ENCODE peak calls at places on chromosomes 1 and 21, in six cellular contexts. One of them, this sample, is unnamed.

GRCh38 chr1:234558186-234558836 is 51.7 kb downstream of the IRF2BP2 start:
- DNase-seq in thoracic aorta: no peak
- DNase-seq in IMR-90: no peak
- DNase-seq in tibial nerve: no peak
- DNase-seq in heart right ventricle: no peak
- DNase-seq in HCT116: no peak
- DNase-seq in this sample: no peak

GRCh38 chr1:212430416-212430815 is 2.3 kb upstream of the NENF start:
- DNase-seq in HCT116: no peak
- DNase-seq in heart right ventricle: no peak
- DNase-seq in IMR-90: peak; percentile 85
- DNase-seq in tibial nerve: no peak
- DNase-seq in thoracic aorta: no peak
- DNase-seq in this sample: no peak

GRCh38 chr1:55472784-55473183 is 257.6 kb upstream of the USP24 start:
- DNase-seq in tibial nerve: no peak
- DNase-seq in heart right ventricle: no peak
- DNase-seq in thoracic aorta: no peak
- DNase-seq in IMR-90: peak; percentile 31
- DNase-seq in HCT116: peak; percentile 63
- DNase-seq in this sample: no peak

GRCh38 chr1:167934407-167935251 is 1.9 kb upstream of the DCAF6 start:
- DNase-seq in IMR-90: peak; percentile 65
- DNase-seq in HCT116: no peak
- DNase-seq in tibial nerve: no peak
- DNase-seq in heart right ventricle: no peak
- DNase-seq in thoracic aorta: no peak
- DNase-seq in this sample: no peak

GRCh38 chr1:176541663-176542062 is 78.7 kb downstream of the PAPPA2 start:
- DNase-seq in thoracic aorta: no peak
- DNase-seq in heart right ventricle: no peak
- DNase-seq in IMR-90: no peak
- DNase-seq in HCT116: no peak
- DNase-seq in tibial nerve: no peak
- DNase-seq in this sample: no peak

GRCh38 chr1:22821027-22821426 is 110.4 kb downstream of the EPHB2 start:
- DNase-seq in IMR-90: no peak
- DNase-seq in heart right ventricle: no peak
- DNase-seq in tibial nerve: no peak
- DNase-seq in thoracic aorta: no peak
- DNase-seq in HCT116: no peak
- DNase-seq in this sample: no peak

GRCh38 chr21:43613755-43614638 is 45.3 kb downstream of the HSF2BP start:
- DNase-seq in heart right ventricle: no peak
- DNase-seq in HCT116: no peak
- DNase-seq in thoracic aorta: no peak
- DNase-seq in IMR-90: peak; percentile 82
- DNase-seq in tibial nerve: no peak
- DNase-seq in this sample: no peak

GRCh38 chr1:209705033-209705589 is 465 bp downstream of the HSD11B1 start:
- DNase-seq in heart right ventricle: no peak
- DNase-seq in thoracic aorta: no peak
- DNase-seq in IMR-90: no peak
- DNase-seq in tibial nerve: no peak
- DNase-seq in HCT116: no peak
- DNase-seq in this sample: no peak

GRCh38 chr1:61301824-61302652 is 219.7 kb downstream of the NFIA start:
- DNase-seq in IMR-90: peak; percentile 80
- DNase-seq in tibial nerve: no peak
- DNase-seq in heart right ventricle: no peak
- DNase-seq in HCT116: no peak
- DNase-seq in thoracic aorta: no peak
- DNase-seq in this sample: no peak

GRCh38 chr1:194684636-194685035 is 1498.2 kb upstream of the B3GALT2 start:
- DNase-seq in thoracic aorta: no peak
- DNase-seq in heart right ventricle: no peak
- DNase-seq in HCT116: no peak
- DNase-seq in IMR-90: peak; percentile 22
- DNase-seq in tibial nerve: no peak
- DNase-seq in this sample: no peak

GRCh38 chr1:220878223-220879081 is 791 bp upstream of the HLX start:
- DNase-seq in thoracic aorta: no peak
- DNase-seq in tibial nerve: peak; percentile 46
- DNase-seq in IMR-90: no peak
- DNase-seq in heart right ventricle: peak; percentile 49
- DNase-seq in HCT116: no peak
- DNase-seq in this sample: peak; percentile 53

GRCh38 chr1:156862602-156863599 is 2.2 kb downstream of the NTRK1 start:
- DNase-seq in HCT116: no peak
- DNase-seq in IMR-90: no peak
- DNase-seq in heart right ventricle: no peak
- DNase-seq in thoracic aorta: no peak
- DNase-seq in tibial nerve: no peak
- DNase-seq in this sample: no peak

GRCh38 chr1:226201029-226201593 is 14.6 kb upstream of the ACBD3 start:
- DNase-seq in tibial nerve: no peak
- DNase-seq in heart right ventricle: no peak
- DNase-seq in thoracic aorta: no peak
- DNase-seq in IMR-90: peak; percentile 9
- DNase-seq in HCT116: peak; percentile 13
- DNase-seq in this sample: no peak

GRCh38 chr1:55457874-55458273 is 242.7 kb upstream of the USP24 start:
- DNase-seq in heart right ventricle: no peak
- DNase-seq in IMR-90: no peak
- DNase-seq in thoracic aorta: no peak
- DNase-seq in HCT116: no peak
- DNase-seq in tibial nerve: no peak
- DNase-seq in this sample: no peak

GRCh38 chr1:162458206-162458605 is 39.4 kb upstream of the UHMK1 start:
- DNase-seq in heart right ventricle: no peak
- DNase-seq in tibial nerve: no peak
- DNase-seq in HCT116: no peak
- DNase-seq in IMR-90: no peak
- DNase-seq in thoracic aorta: no peak
- DNase-seq in this sample: no peak

GRCh38 chr1:150493175-150493574 is 6.0 kb downstream of the TARS2 start:
- DNase-seq in thoracic aorta: no peak
- DNase-seq in heart right ventricle: no peak
- DNase-seq in HCT116: no peak
- DNase-seq in tibial nerve: no peak
- DNase-seq in IMR-90: no peak
- DNase-seq in this sample: no peak

GRCh38 chr21:44521301-44521927 is 18.6 kb downstream of the KRTAP10-1 start:
- DNase-seq in thoracic aorta: no peak
- DNase-seq in tibial nerve: no peak
- DNase-seq in IMR-90: no peak
- DNase-seq in heart right ventricle: peak; percentile 4
- DNase-seq in HCT116: no peak
- DNase-seq in this sample: peak; percentile 36

GRCh38 chr1:114715952-114716303 is 643 bp downstream of the NRAS start:
- DNase-seq in HCT116: no peak
- DNase-seq in tibial nerve: no peak
- DNase-seq in heart right ventricle: no peak
- DNase-seq in thoracic aorta: no peak
- DNase-seq in IMR-90: no peak
- DNase-seq in this sample: no peak

GRCh38 chr1:114718661-114719423 is 2.3 kb upstream of the NRAS start:
- DNase-seq in tibial nerve: no peak
- DNase-seq in thoracic aorta: no peak
- DNase-seq in HCT116: no peak
- DNase-seq in IMR-90: peak; percentile 78
- DNase-seq in heart right ventricle: no peak
- DNase-seq in this sample: no peak

GRCh38 chr1:114712987-114713386 is 3.6 kb downstream of the NRAS start:
- DNase-seq in HCT116: no peak
- DNase-seq in IMR-90: no peak
- DNase-seq in thoracic aorta: no peak
- DNase-seq in heart right ventricle: no peak
- DNase-seq in tibial nerve: no peak
- DNase-seq in this sample: no peak

GRCh38 chr1:114719424-114719787 is 2.8 kb upstream of the NRAS start:
- DNase-seq in heart right ventricle: no peak
- DNase-seq in IMR-90: no peak
- DNase-seq in tibial nerve: no peak
- DNase-seq in thoracic aorta: no peak
- DNase-seq in HCT116: no peak
- DNase-seq in this sample: no peak

DNA sequence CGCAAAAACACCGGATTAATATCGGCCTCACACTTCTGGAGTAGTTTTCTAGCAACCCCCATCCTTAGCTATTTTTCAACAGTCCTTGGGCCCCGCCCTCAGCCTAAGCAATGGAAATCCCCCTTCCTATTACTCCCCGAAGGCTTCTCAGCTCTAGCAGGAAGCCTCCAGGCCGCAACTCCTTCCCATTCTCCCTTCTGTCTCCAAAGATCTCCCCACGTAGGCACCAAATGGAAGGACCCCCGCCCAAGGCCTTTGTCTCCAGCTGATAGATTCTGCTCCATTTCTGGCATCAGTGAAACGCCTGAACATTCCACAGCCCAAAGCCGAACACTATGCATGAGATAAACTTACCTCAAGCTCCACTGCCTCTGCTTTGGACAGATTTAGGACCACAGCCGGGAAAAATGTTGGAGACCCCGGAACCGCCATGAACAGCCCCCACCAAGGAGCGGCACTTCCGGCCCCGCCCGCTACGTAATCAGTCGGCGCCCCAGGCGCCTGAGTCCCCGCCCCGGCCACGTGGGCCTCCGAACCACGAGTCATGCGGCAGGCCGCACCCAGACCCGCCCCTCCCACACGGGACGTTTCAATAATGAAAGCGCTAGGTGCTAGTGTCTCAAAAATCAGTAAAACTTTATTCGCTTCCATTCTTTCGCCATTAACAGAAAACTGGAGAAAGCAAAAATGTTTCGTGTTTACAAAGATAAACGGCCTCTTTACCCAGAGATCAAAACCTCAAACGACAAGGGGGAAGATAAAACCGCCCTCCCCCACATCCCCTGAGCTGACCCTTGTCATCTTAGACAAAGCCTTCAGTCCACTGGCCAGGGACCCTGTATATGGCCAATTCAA is at the start of gene NRAS:
- DNase-seq in heart right ventricle: peak; percentile 93
- DNase-seq in tibial nerve: peak; percentile 93
- DNase-seq in HCT116: peak; percentile 79
- DNase-seq in thoracic aorta: peak; percentile 82
- DNase-seq in IMR-90: peak; percentile 91
- DNase-seq in this sample: peak; percentile 95
- H3K36me3 ChIP-seq in heart right ventricle: peaks cover 68% of the 10 kb centered on the region
- H3K36me3 ChIP-seq in tibial nerve: peaks cover 66% of the 10 kb centered on the region
- H3K36me3 ChIP-seq in HCT116: peaks cover 38% of the 10 kb centered on the region
- H3K36me3 ChIP-seq in thoracic aorta: peaks cover 26% of the 10 kb centered on the region
- H3K36me3 ChIP-seq in IMR-90: peaks cover 28% of the 10 kb centered on the region
- H3K36me3 ChIP-seq in this sample: peaks cover 10% of the 10 kb centered on the region

DNA sequence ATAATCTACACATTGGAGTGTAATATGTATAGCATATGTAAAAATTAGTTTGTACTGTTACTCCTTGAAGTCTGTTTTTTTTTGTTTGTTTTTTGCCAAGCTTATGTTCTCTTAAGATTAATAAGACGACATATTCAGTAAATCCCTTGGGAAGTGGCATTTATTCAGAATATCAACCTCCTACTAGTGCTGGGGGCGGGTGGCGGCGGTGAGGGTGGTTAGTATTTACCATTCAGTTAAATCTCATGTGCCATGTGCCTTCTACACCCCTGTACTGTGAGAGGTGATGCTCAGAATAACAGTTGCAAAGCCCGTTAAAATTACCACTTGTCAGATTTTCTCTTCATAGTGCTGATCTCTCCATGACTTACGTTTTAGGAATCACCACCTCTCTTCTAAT is 3.0 kb downstream of the BACH1 start:
- DNase-seq in tibial nerve: no peak
- DNase-seq in IMR-90: no peak
- DNase-seq in heart right ventricle: no peak
- DNase-seq in thoracic aorta: no peak
- DNase-seq in HCT116: no peak
- DNase-seq in this sample: no peak
- H3K4me1 ChIP-seq in tibial nerve: peaks cover 45% of the 10 kb centered on the region
- H3K4me1 ChIP-seq in IMR-90: peaks cover 14% of the 10 kb centered on the region
- H3K4me1 ChIP-seq in heart right ventricle: peaks cover 56% of the 10 kb centered on the region
- H3K4me1 ChIP-seq in thoracic aorta: peaks cover 56% of the 10 kb centered on the region
- H3K4me1 ChIP-seq in HCT116: peaks cover 10% of the 10 kb centered on the region
- H3K4me1 ChIP-seq in this sample: peaks cover 54% of the 10 kb centered on the region

GRCh38 chr21:17612023-17612564 is 607 bp downstream of the BTG3 start:
- DNase-seq in HCT116: no peak
- DNase-seq in tibial nerve: peak; percentile 23
- DNase-seq in thoracic aorta: no peak
- DNase-seq in IMR-90: peak; percentile 59
- DNase-seq in heart right ventricle: peak; percentile 32
- DNase-seq in this sample: peak; percentile 32

GRCh38 chr21:17610862-17611261 is 1.8 kb downstream of the BTG3 start:
- DNase-seq in heart right ventricle: no peak
- DNase-seq in thoracic aorta: no peak
- DNase-seq in tibial nerve: no peak
- DNase-seq in HCT116: no peak
- DNase-seq in IMR-90: peak; percentile 11
- DNase-seq in this sample: no peak

GRCh38 chr21:17609681-17610080 is 3.0 kb downstream of the BTG3 start:
- DNase-seq in HCT116: no peak
- DNase-seq in IMR-90: no peak
- DNase-seq in thoracic aorta: no peak
- DNase-seq in tibial nerve: no peak
- DNase-seq in heart right ventricle: no peak
- DNase-seq in this sample: no peak

GRCh38 chr21:17611414-17612022 is 1.2 kb downstream of the BTG3 start:
- DNase-seq in HCT116: peak; percentile 74
- DNase-seq in tibial nerve: peak; percentile 83
- DNase-seq in thoracic aorta: peak; percentile 62
- DNase-seq in heart right ventricle: peak; percentile 59
- DNase-seq in IMR-90: peak; percentile 94
- DNase-seq in this sample: peak; percentile 75

GRCh38 chr21:17607684-17608083 is 5.0 kb downstream of the BTG3 start:
- DNase-seq in tibial nerve: no peak
- DNase-seq in HCT116: no peak
- DNase-seq in IMR-90: no peak
- DNase-seq in heart right ventricle: no peak
- DNase-seq in thoracic aorta: no peak
- DNase-seq in this sample: no peak
- H3K36me3 ChIP-seq in tibial nerve: peaks cover 35% of the 10 kb centered on the region
- H3K36me3 ChIP-seq in HCT116: peaks cover 45% of the 10 kb centered on the region
- H3K36me3 ChIP-seq in IMR-90: peaks cover 19% of the 10 kb centered on the region
- H3K36me3 ChIP-seq in heart right ventricle: peaks cover 25% of the 10 kb centered on the region
- H3K36me3 ChIP-seq in thoracic aorta: peaks cover 8% of the 10 kb centered on the region
- H3K36me3 ChIP-seq in this sample: no peaks in the 10 kb centered on the region

GRCh38 chr21:41754481-41754891 is 12.4 kb downstream of the RIPK4 start:
- DNase-seq in HCT116: no peak
- DNase-seq in tibial nerve: no peak
- DNase-seq in thoracic aorta: no peak
- DNase-seq in heart right ventricle: no peak
- DNase-seq in IMR-90: no peak
- DNase-seq in this sample: no peak

GRCh38 chr21:41755258-41755933 is 11.5 kb downstream of the RIPK4 start:
- DNase-seq in thoracic aorta: no peak
- DNase-seq in IMR-90: no peak
- DNase-seq in heart right ventricle: no peak
- DNase-seq in tibial nerve: no peak
- DNase-seq in HCT116: no peak
- DNase-seq in this sample: no peak

GRCh38 chr21:41752231-41752681 is 14.6 kb downstream of the RIPK4 start:
- DNase-seq in tibial nerve: no peak
- DNase-seq in IMR-90: peak; percentile 64
- DNase-seq in thoracic aorta: no peak
- DNase-seq in heart right ventricle: no peak
- DNase-seq in HCT116: no peak
- DNase-seq in this sample: no peak

GRCh38 chr21:41751621-41752020 is 15.2 kb downstream of the RIPK4 start:
- DNase-seq in tibial nerve: no peak
- DNase-seq in heart right ventricle: no peak
- DNase-seq in IMR-90: no peak
- DNase-seq in HCT116: no peak
- DNase-seq in thoracic aorta: no peak
- DNase-seq in this sample: no peak

GRCh38 chr21:41753001-41753725 is 13.7 kb downstream of the RIPK4 start:
- DNase-seq in tibial nerve: no peak
- DNase-seq in IMR-90: no peak
- DNase-seq in HCT116: no peak
- DNase-seq in heart right ventricle: no peak
- DNase-seq in thoracic aorta: no peak
- DNase-seq in this sample: no peak
- H3K4me1 ChIP-seq in tibial nerve: no peaks in the 10 kb centered on the region
- H3K4me1 ChIP-seq in IMR-90: peaks cover 10% of the 10 kb centered on the region
- H3K4me1 ChIP-seq in HCT116: peaks cover 37% of the 10 kb centered on the region
- H3K4me1 ChIP-seq in heart right ventricle: no peaks in the 10 kb centered on the region
- H3K4me1 ChIP-seq in thoracic aorta: no peaks in the 10 kb centered on the region
- H3K4me1 ChIP-seq in this sample: no peaks in the 10 kb centered on the region

This sample was measured in psoas muscle.